ENCODE peak calls at places on chromosomes 13 and 19, in nine cellular contexts. One of them, this sample, is unnamed.

GRCh38 chr19:54448037-54448773 is 794 bp upstream of the LENG8 start:
- DNase-seq in RKO: peak
- DNase-seq in GM12865: no peak
- DNase-seq in H4: peak
- DNase-seq in sigmoid colon: peak
- DNase-seq in hepatic stellate cell: peak
- DNase-seq in NCI-H2081: peak
- DNase-seq in H54: no peak
- DNase-seq in EL: peak
- DNase-seq in this sample: peak

GRCh38 chr19:18764591-18765051 is 26.5 kb downstream of the COMP start:
- DNase-seq in RKO: peak
- DNase-seq in GM12865: no peak
- DNase-seq in H4: no peak
- DNase-seq in sigmoid colon: no peak
- DNase-seq in hepatic stellate cell: no peak
- DNase-seq in NCI-H2081: no peak
- DNase-seq in H54: peak
- DNase-seq in EL: peak
- DNase-seq in this sample: no peak

GRCh38 chr19:29523568-29523967 is 2.2 kb upstream of the VSTM2B start:
- DNase-seq in RKO: no peak
- DNase-seq in GM12865: no peak
- DNase-seq in H4: no peak
- DNase-seq in sigmoid colon: no peak
- DNase-seq in hepatic stellate cell: no peak
- DNase-seq in NCI-H2081: no peak
- DNase-seq in H54: no peak
- DNase-seq in EL: no peak
- DNase-seq in this sample: no peak

GRCh38 chr13:51000576-51001260 is 91.1 kb downstream of the RNASEH2B start:
- DNase-seq in RKO: no peak
- DNase-seq in GM12865: no peak
- DNase-seq in H4: no peak
- DNase-seq in sigmoid colon: peak
- DNase-seq in hepatic stellate cell: no peak
- DNase-seq in NCI-H2081: peak
- DNase-seq in H54: no peak
- DNase-seq in EL: no peak
- DNase-seq in this sample: no peak

GRCh38 chr19:11256189-11256588 is 6.1 kb downstream of the DOCK6 start:
- DNase-seq in RKO: no peak
- DNase-seq in GM12865: no peak
- DNase-seq in H4: no peak
- DNase-seq in sigmoid colon: peak
- DNase-seq in hepatic stellate cell: no peak
- DNase-seq in NCI-H2081: no peak
- DNase-seq in H54: no peak
- DNase-seq in EL: no peak
- DNase-seq in this sample: no peak

GRCh38 chr19:55486043-55486970 is 1.3 kb downstream of the NAT14 start:
- DNase-seq in RKO: no peak
- DNase-seq in GM12865: no peak
- DNase-seq in H4: no peak
- DNase-seq in sigmoid colon: peak
- DNase-seq in hepatic stellate cell: no peak
- DNase-seq in NCI-H2081: no peak
- DNase-seq in H54: no peak
- DNase-seq in EL: no peak
- DNase-seq in this sample: no peak

GRCh38 chr19:16660763-16661479 is at the start of gene TMEM38A:
- DNase-seq in RKO: peak
- DNase-seq in GM12865: peak
- DNase-seq in H4: peak
- DNase-seq in sigmoid colon: peak
- DNase-seq in hepatic stellate cell: peak
- DNase-seq in NCI-H2081: peak
- DNase-seq in H54: peak
- DNase-seq in EL: peak
- DNase-seq in this sample: peak

GRCh38 chr13:44259045-44260042 is 114.3 kb upstream of the SERP2 start:
- DNase-seq in RKO: no peak
- DNase-seq in GM12865: peak
- DNase-seq in H4: peak
- DNase-seq in sigmoid colon: no peak
- DNase-seq in hepatic stellate cell: peak
- DNase-seq in NCI-H2081: no peak
- DNase-seq in H54: no peak
- DNase-seq in EL: peak
- DNase-seq in this sample: peak

GRCh38 chr19:38792250-38793111 is 3.5 kb downstream of the LGALS7B start:
- DNase-seq in RKO: no peak
- DNase-seq in GM12865: peak
- DNase-seq in H4: no peak
- DNase-seq in sigmoid colon: peak
- DNase-seq in hepatic stellate cell: no peak
- DNase-seq in NCI-H2081: no peak
- DNase-seq in H54: no peak
- DNase-seq in EL: no peak
- DNase-seq in this sample: peak

GRCh38 chr13:112114391-112114790 is 47.4 kb downstream of the SOX1 start:
- DNase-seq in RKO: no peak
- DNase-seq in GM12865: no peak
- DNase-seq in H4: no peak
- DNase-seq in sigmoid colon: peak
- DNase-seq in hepatic stellate cell: no peak
- DNase-seq in NCI-H2081: no peak
- DNase-seq in H54: no peak
- DNase-seq in EL: no peak
- DNase-seq in this sample: no peak

GRCh38 chr19:41376241-41376997 is at the start of gene TMEM91:
- DNase-seq in RKO: no peak
- DNase-seq in GM12865: no peak
- DNase-seq in H4: no peak
- DNase-seq in sigmoid colon: peak
- DNase-seq in hepatic stellate cell: no peak
- DNase-seq in NCI-H2081: no peak
- DNase-seq in H54: no peak
- DNase-seq in EL: no peak
- DNase-seq in this sample: peak

GRCh38 chr13:90710355-90710754 is 637.1 kb upstream of the MIR17HG start:
- DNase-seq in RKO: no peak
- DNase-seq in GM12865: no peak
- DNase-seq in H4: no peak
- DNase-seq in sigmoid colon: no peak
- DNase-seq in hepatic stellate cell: no peak
- DNase-seq in NCI-H2081: no peak
- DNase-seq in H54: no peak
- DNase-seq in EL: no peak
- DNase-seq in this sample: no peak

GRCh38 chr13:97743946-97744345 is 209.5 kb upstream of the IPO5 start:
- DNase-seq in RKO: no peak
- DNase-seq in GM12865: no peak
- DNase-seq in H4: no peak
- DNase-seq in sigmoid colon: no peak
- DNase-seq in hepatic stellate cell: peak
- DNase-seq in NCI-H2081: no peak
- DNase-seq in H54: no peak
- DNase-seq in EL: peak
- DNase-seq in this sample: no peak

GRCh38 chr13:79090552-79091159 is 315.4 kb downstream of the RBM26 start:
- DNase-seq in RKO: no peak
- DNase-seq in GM12865: no peak
- DNase-seq in H4: no peak
- DNase-seq in sigmoid colon: no peak
- DNase-seq in hepatic stellate cell: no peak
- DNase-seq in NCI-H2081: no peak
- DNase-seq in H54: no peak
- DNase-seq in EL: no peak
- DNase-seq in this sample: no peak

GRCh38 chr19:3034845-3035541 is 5.9 kb upstream of the TLE2 start:
- DNase-seq in RKO: peak
- DNase-seq in GM12865: peak
- DNase-seq in H4: peak
- DNase-seq in sigmoid colon: peak
- DNase-seq in hepatic stellate cell: peak
- DNase-seq in NCI-H2081: no peak
- DNase-seq in H54: no peak
- DNase-seq in EL: peak
- DNase-seq in this sample: no peak

GRCh38 chr13:38879278-38879677 is 111.4 kb downstream of the STOML3 start:
- DNase-seq in RKO: no peak
- DNase-seq in GM12865: no peak
- DNase-seq in H4: no peak
- DNase-seq in sigmoid colon: no peak
- DNase-seq in hepatic stellate cell: no peak
- DNase-seq in NCI-H2081: no peak
- DNase-seq in H54: no peak
- DNase-seq in EL: no peak
- DNase-seq in this sample: no peak

GRCh38 chr13:36219883-36220282 is 5.5 kb upstream of the SOHLH2 start:
- DNase-seq in RKO: no peak
- DNase-seq in GM12865: no peak
- DNase-seq in H4: no peak
- DNase-seq in sigmoid colon: no peak
- DNase-seq in hepatic stellate cell: no peak
- DNase-seq in NCI-H2081: no peak
- DNase-seq in H54: no peak
- DNase-seq in EL: no peak
- DNase-seq in this sample: no peak

GRCh38 chr13:110978390-110978789 is 63.5 kb upstream of the ANKRD10 start:
- DNase-seq in RKO: no peak
- DNase-seq in GM12865: no peak
- DNase-seq in H4: no peak
- DNase-seq in sigmoid colon: no peak
- DNase-seq in hepatic stellate cell: no peak
- DNase-seq in NCI-H2081: no peak
- DNase-seq in H54: no peak
- DNase-seq in EL: no peak
- DNase-seq in this sample: no peak

GRCh38 chr13:102191951-102192461 is 209.8 kb downstream of the FGF14 start:
- DNase-seq in RKO: no peak
- DNase-seq in GM12865: no peak
- DNase-seq in H4: peak
- DNase-seq in sigmoid colon: no peak
- DNase-seq in hepatic stellate cell: peak
- DNase-seq in NCI-H2081: no peak
- DNase-seq in H54: no peak
- DNase-seq in EL: peak
- DNase-seq in this sample: no peak

GRCh38 chr19:29872224-29872731 is 60.5 kb downstream of the CCNE1 start:
- DNase-seq in RKO: no peak
- DNase-seq in GM12865: peak
- DNase-seq in H4: no peak
- DNase-seq in sigmoid colon: no peak
- DNase-seq in hepatic stellate cell: no peak
- DNase-seq in NCI-H2081: no peak
- DNase-seq in H54: no peak
- DNase-seq in EL: no peak
- DNase-seq in this sample: no peak

GRCh38 chr19:29010276-29010675 is 202.7 kb downstream of the UQCRFS1 start:
- DNase-seq in RKO: no peak
- DNase-seq in GM12865: no peak
- DNase-seq in H4: no peak
- DNase-seq in sigmoid colon: no peak
- DNase-seq in hepatic stellate cell: no peak
- DNase-seq in NCI-H2081: no peak
- DNase-seq in H54: no peak
- DNase-seq in EL: no peak
- DNase-seq in this sample: no peak

GRCh38 chr13:78826312-78826711 is 167.4 kb upstream of the OBI1 start:
- DNase-seq in RKO: no peak
- DNase-seq in GM12865: no peak
- DNase-seq in H4: no peak
- DNase-seq in sigmoid colon: no peak
- DNase-seq in hepatic stellate cell: no peak
- DNase-seq in NCI-H2081: no peak
- DNase-seq in H54: no peak
- DNase-seq in EL: no peak
- DNase-seq in this sample: no peak